ENCODE peak calls at places on chromosomes 6 and 20, in eight cellular contexts. U is left lobe of liver; F is GM12891; W is stimulated activated CD8-positive, alpha-beta memory T cell treated with anti-CD3 and anti-CD28 coated beads, Interleukin-2, amount 100 ng/mL, for 48 hours; H is CD8-positive, alpha-beta T cell; Z is activated CD4-positive, alpha-beta T cell treated with anti-CD3 and anti-CD28 coated beads, Interleukin-2, amount 50 U/mL, for 24 hours; G is BJ; S is GM12892. C is an unnamed sample.

GRCh38 chr20:49303211-49303610 is 25.4 kb upstream of the ZNFX1 start:
- DNase-seq in Z (no peak), F (no peak), W (no peak), H (no peak), G (peak), S (no peak), U (no peak), C (no peak)

GRCh38 chr6:3152689-3153088 is 4.7 kb downstream of the TUBB2A start:
- DNase-seq in Z (no peak), U (no peak), H (no peak), S (no peak), F (no peak), W (no peak), G (no peak), C (no peak)

GRCh38 chr6:165663283-165663735 is 268 bp upstream of the PDE10A start:
- DNase-seq in W (no peak), G (no peak), F (peak), U (no peak), Z (no peak), H (no peak), S (no peak), C (no peak)

GRCh38 chr6:112480551-112480950 is 133.4 kb downstream of the RFPL4B start:
- DNase-seq in W (no peak), S (no peak), G (no peak), F (no peak), U (no peak), H (no peak), Z (no peak), C (no peak)

GRCh38 chr20:25275813-25276532 is 28.1 kb downstream of the PYGB start:
- DNase-seq in F (no peak), U (peak), G (no peak), H (no peak), S (no peak), W (no peak), Z (no peak), C (no peak)

GRCh38 chr20:32674362-32674789 is 635 bp upstream of the C20orf203 start:
- DNase-seq in Z (peak), S (peak), U (peak), H (peak), W (peak), G (no peak), F (peak), C (peak)

GRCh38 chr20:62457098-62457497 is 18.7 kb downstream of the GATA5 start:
- DNase-seq in U (no peak), W (no peak), H (no peak), S (no peak), F (no peak), G (no peak), Z (no peak), C (no peak)

GRCh38 chr20:53070714-53071392 is 98.7 kb downstream of the TSHZ2 start:
- DNase-seq in S (no peak), U (no peak), F (no peak), Z (no peak), H (no peak), W (no peak), G (no peak), C (peak)

GRCh38 chr20:20396794-20397193 is 28.9 kb downstream of the INSM1 start:
- DNase-seq in H (no peak), F (no peak), U (no peak), W (no peak), S (no peak), G (no peak), Z (no peak), C (no peak)

GRCh38 chr6:27161946-27162603 is 85.4 kb upstream of the PRSS16 start:
- DNase-seq in Z (no peak), G (no peak), H (no peak), F (no peak), W (no peak), S (no peak), U (no peak), C (no peak)

GRCh38 chr20:891121-892080 is 24.7 kb downstream of the ANGPT4 start:
- DNase-seq in Z (no peak), F (no peak), W (no peak), U (no peak), G (no peak), H (no peak), S (no peak), C (no peak)